ENCODE peak calls at places on chromosomes 16 and 17, in ten cellular contexts. One of them, this sample, is unnamed.

GRCh38 chr17:6507535-6507934 is 48.8 kb downstream of the PITPNM3 start:
- DNase-seq in kidney: no peak
- DNase-seq in transverse colon: peak; percentile 54
- DNase-seq in uterus: peak; percentile 45
- DNase-seq in iris pigment epithelial cell: peak; percentile 90
- DNase-seq in Calu3: peak; percentile 64
- DNase-seq in GM20000: no peak
- DNase-seq in GM03348: peak; percentile 96
- DNase-seq in AG08396: peak; percentile 92
- DNase-seq in ACHN: peak; percentile 86
- DNase-seq in this sample: no peak

GRCh38 chr17:57911834-57912673 is 43.2 kb downstream of the CUEDC1 start:
- DNase-seq in kidney: peak; percentile 94
- DNase-seq in transverse colon: peak; percentile 92
- DNase-seq in uterus: peak; percentile 88
- DNase-seq in iris pigment epithelial cell: no peak
- DNase-seq in Calu3: peak; percentile 88
- DNase-seq in GM20000: no peak
- DNase-seq in GM03348: peak; percentile 29
- DNase-seq in AG08396: no peak
- DNase-seq in ACHN: no peak
- DNase-seq in this sample: no peak

GRCh38 chr17:83103200-83103937 is 24.0 kb downstream of the METRNL start:
- DNase-seq in kidney: peak; percentile 85
- DNase-seq in transverse colon: peak; percentile 81
- DNase-seq in uterus: no peak
- DNase-seq in iris pigment epithelial cell: no peak
- DNase-seq in Calu3: peak; percentile 83
- DNase-seq in GM20000: no peak
- DNase-seq in GM03348: peak; percentile 60
- DNase-seq in AG08396: no peak
- DNase-seq in ACHN: no peak
- DNase-seq in this sample: no peak

GRCh38 chr17:44636562-44636961 is 19.7 kb upstream of the MEIOC start:
- DNase-seq in kidney: no peak
- DNase-seq in transverse colon: no peak
- DNase-seq in uterus: no peak
- DNase-seq in iris pigment epithelial cell: peak; percentile 62
- DNase-seq in Calu3: no peak
- DNase-seq in GM20000: no peak
- DNase-seq in GM03348: peak; percentile 77
- DNase-seq in AG08396: peak; percentile 56
- DNase-seq in ACHN: peak; percentile 63
- DNase-seq in this sample: peak; percentile 74

GRCh38 chr17:16281351-16281750 is 64.3 kb downstream of the PIGL start:
- DNase-seq in kidney: no peak
- DNase-seq in transverse colon: no peak
- DNase-seq in uterus: no peak
- DNase-seq in iris pigment epithelial cell: peak; percentile 90
- DNase-seq in Calu3: no peak
- DNase-seq in GM20000: no peak
- DNase-seq in GM03348: peak; percentile 57
- DNase-seq in AG08396: no peak
- DNase-seq in ACHN: peak; percentile 31
- DNase-seq in this sample: no peak

GRCh38 chr17:71548540-71549190 is 572.2 kb upstream of the SOX9 start:
- DNase-seq in kidney: no peak
- DNase-seq in transverse colon: no peak
- DNase-seq in uterus: no peak
- DNase-seq in iris pigment epithelial cell: peak; percentile 4
- DNase-seq in Calu3: no peak
- DNase-seq in GM20000: no peak
- DNase-seq in GM03348: peak; percentile 8
- DNase-seq in AG08396: no peak
- DNase-seq in ACHN: no peak
- DNase-seq in this sample: no peak

GRCh38 chr16:24769806-24770205 is 40.4 kb downstream of the TNRC6A start:
- DNase-seq in kidney: no peak
- DNase-seq in transverse colon: no peak
- DNase-seq in uterus: no peak
- DNase-seq in iris pigment epithelial cell: peak; percentile 73
- DNase-seq in Calu3: no peak
- DNase-seq in GM20000: no peak
- DNase-seq in GM03348: no peak
- DNase-seq in AG08396: no peak
- DNase-seq in ACHN: no peak
- DNase-seq in this sample: no peak

GRCh38 chr17:58304735-58305486 is 23.7 kb downstream of the TSPOAP1 start:
- DNase-seq in kidney: peak; percentile 53
- DNase-seq in transverse colon: no peak
- DNase-seq in uterus: peak; percentile 10
- DNase-seq in iris pigment epithelial cell: no peak
- DNase-seq in Calu3: no peak
- DNase-seq in GM20000: no peak
- DNase-seq in GM03348: no peak
- DNase-seq in AG08396: no peak
- DNase-seq in ACHN: no peak
- DNase-seq in this sample: no peak

GRCh38 chr17:49633762-49634486 is 44.0 kb downstream of the SPOP start:
- DNase-seq in kidney: no peak
- DNase-seq in transverse colon: no peak
- DNase-seq in uterus: no peak
- DNase-seq in iris pigment epithelial cell: no peak
- DNase-seq in Calu3: no peak
- DNase-seq in GM20000: no peak
- DNase-seq in GM03348: no peak
- DNase-seq in AG08396: no peak
- DNase-seq in ACHN: no peak
- DNase-seq in this sample: no peak

GRCh38 chr17:76458580-76459490 is 5.9 kb upstream of the UBE2O start:
- DNase-seq in kidney: peak; percentile 73
- DNase-seq in transverse colon: peak; percentile 59
- DNase-seq in uterus: no peak
- DNase-seq in iris pigment epithelial cell: peak; percentile 70
- DNase-seq in Calu3: peak; percentile 70
- DNase-seq in GM20000: peak; percentile 78
- DNase-seq in GM03348: peak; percentile 73
- DNase-seq in AG08396: peak; percentile 81
- DNase-seq in ACHN: peak; percentile 73
- DNase-seq in this sample: peak; percentile 90

GRCh38 chr17:74921769-74922168 is 1.3 kb downstream of the USH1G start:
- DNase-seq in kidney: no peak
- DNase-seq in transverse colon: no peak
- DNase-seq in uterus: no peak
- DNase-seq in iris pigment epithelial cell: no peak
- DNase-seq in Calu3: no peak
- DNase-seq in GM20000: no peak
- DNase-seq in GM03348: no peak
- DNase-seq in AG08396: no peak
- DNase-seq in ACHN: no peak
- DNase-seq in this sample: peak; percentile 10

GRCh38 chr17:42459983-42460300 is 1.3 kb downstream of the ATP6V0A1 start:
- DNase-seq in kidney: no peak
- DNase-seq in transverse colon: no peak
- DNase-seq in uterus: no peak
- DNase-seq in iris pigment epithelial cell: peak; percentile 83
- DNase-seq in Calu3: no peak
- DNase-seq in GM20000: peak; percentile 50
- DNase-seq in GM03348: peak; percentile 64
- DNase-seq in AG08396: peak; percentile 61
- DNase-seq in ACHN: peak; percentile 63
- DNase-seq in this sample: peak; percentile 78

GRCh38 chr16:49698416-49698815 is 157.5 kb downstream of the ZNF423 start:
- DNase-seq in kidney: no peak
- DNase-seq in transverse colon: no peak
- DNase-seq in uterus: peak; percentile 33
- DNase-seq in iris pigment epithelial cell: no peak
- DNase-seq in Calu3: no peak
- DNase-seq in GM20000: no peak
- DNase-seq in GM03348: no peak
- DNase-seq in AG08396: no peak
- DNase-seq in ACHN: no peak
- DNase-seq in this sample: no peak

GRCh38 chr16:84321932-84322331 is 27.3 kb downstream of the WFDC1 start:
- DNase-seq in kidney: no peak
- DNase-seq in transverse colon: no peak
- DNase-seq in uterus: no peak
- DNase-seq in iris pigment epithelial cell: no peak
- DNase-seq in Calu3: no peak
- DNase-seq in GM20000: no peak
- DNase-seq in GM03348: no peak
- DNase-seq in AG08396: no peak
- DNase-seq in ACHN: no peak
- DNase-seq in this sample: no peak

GRCh38 chr16:29675811-29676643 is 3.0 kb upstream of the QPRT start:
- DNase-seq in kidney: no peak
- DNase-seq in transverse colon: no peak
- DNase-seq in uterus: no peak
- DNase-seq in iris pigment epithelial cell: peak; percentile 42
- DNase-seq in Calu3: no peak
- DNase-seq in GM20000: no peak
- DNase-seq in GM03348: no peak
- DNase-seq in AG08396: peak; percentile 52
- DNase-seq in ACHN: peak; percentile 45
- DNase-seq in this sample: peak; percentile 88